ENCODE peak calls at places on chromosome X, in nine cellular contexts. A is cardiac muscle cell, G is GM13977, C is HCT116, V is ascending aorta, O is GM13976, E is IMR-90, M is colonic mucosa, J is cardiac fibroblast. T is an unnamed sample.

GRCh38 chrX:139738581-139738980 is 30.6 kb upstream of the MCF2 start:
- DNase-seq in A (no peak), G (no peak), C (no peak), V (no peak), O (no peak), E (peak), M (no peak), J (no peak), T (no peak)

GRCh38 chrX:44747317-44747716 is 96.5 kb upstream of the DUSP21 start:
- DNase-seq in A (no peak), G (no peak), C (no peak), V (no peak), O (no peak), E (no peak), M (no peak), J (no peak), T (no peak)

GRCh38 chrX:24423960-24424359 is 41.1 kb upstream of the PDK3 start:
- DNase-seq in A (no peak), G (no peak), C (no peak), V (no peak), O (no peak), E (no peak), M (no peak), J (peak), T (no peak)

GRCh38 chrX:74325130-74326059 is 21.4 kb downstream of the ZCCHC13 start:
- DNase-seq in A (no peak), G (no peak), C (no peak), V (no peak), O (no peak), E (no peak), M (no peak), J (no peak), T (no peak)

GRCh38 chrX:73977542-73978169 is 326.3 kb upstream of the ZCCHC13 start:
- DNase-seq in A (no peak), G (peak), C (no peak), V (no peak), O (peak), E (no peak), M (no peak), J (no peak), T (no peak)

GRCh38 chrX:153968754-153969124 is 2.9 kb downstream of the HCFC1 start:
- DNase-seq in A (peak), G (no peak), C (no peak), V (no peak), O (no peak), E (no peak), M (no peak), J (no peak), T (no peak)

GRCh38 chrX:132270699-132271098 is 51.5 kb upstream of the RAP2C start:
- DNase-seq in A (no peak), G (no peak), C (no peak), V (peak), O (no peak), E (peak), M (no peak), J (peak), T (no peak)

GRCh38 chrX:144791298-144791697 is 456.0 kb upstream of the SPANXN1 start:
- DNase-seq in A (no peak), G (no peak), C (no peak), V (no peak), O (no peak), E (no peak), M (no peak), J (no peak), T (no peak)

GRCh38 chrX:39201305-39201990 is 400.2 kb downstream of the MID1IP1 start:
- DNase-seq in A (no peak), G (no peak), C (no peak), V (no peak), O (no peak), E (no peak), M (no peak), J (peak), T (no peak)

GRCh38 chrX:121333942-121334341 is 286.5 kb downstream of the GLUD2 start:
- DNase-seq in A (peak), G (no peak), C (no peak), V (no peak), O (peak), E (no peak), M (no peak), J (no peak), T (no peak)
- TF ChIP-seq CTCF in A (no peak), G (peak), C (no peak), V (no peak), O (peak), E (no peak), M (no peak), J (no peak), T (no peak)

DNA sequence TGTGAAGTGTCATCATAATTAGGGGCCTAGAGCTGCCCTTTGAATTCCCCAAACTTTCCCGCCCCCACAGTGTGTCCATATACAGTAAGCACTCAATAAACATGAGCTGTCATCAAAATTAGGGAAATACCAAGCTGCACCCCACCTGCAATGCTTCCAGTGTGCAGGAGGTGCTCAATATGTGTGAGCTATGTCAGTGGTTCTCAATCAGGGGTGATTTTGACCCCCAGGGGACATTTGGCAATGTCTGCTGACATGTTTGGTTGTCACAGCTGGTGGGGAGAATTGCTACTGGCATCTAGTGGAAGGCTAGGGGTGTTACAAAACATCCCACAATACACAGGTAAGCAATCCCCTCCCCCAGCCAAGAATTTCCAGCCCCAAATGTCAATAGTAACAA is 750 bp downstream of the CFP start:
- DNase-seq in A (no peak), G (no peak), C (no peak), V (no peak), O (no peak), E (no peak), M (no peak), J (no peak), T (no peak)
- TF ChIP-seq CTCF in A (peak), G (peak), C (peak), V (no peak), O (peak), E (no peak), M (no peak), J (no peak), T (no peak)

GRCh38 chrX:31421441-31421840 is 349.6 kb upstream of the FTHL17 start:
- DNase-seq in A (no peak), G (no peak), C (no peak), V (no peak), O (no peak), E (no peak), M (no peak), J (peak), T (no peak)

GRCh38 chrX:31420302-31420701 is 348.5 kb upstream of the FTHL17 start:
- DNase-seq in A (no peak), G (no peak), C (no peak), V (no peak), O (no peak), E (no peak), M (no peak), J (no peak), T (no peak)

GRCh38 chrX:31420711-31421151 is 348.9 kb upstream of the FTHL17 start:
- DNase-seq in A (no peak), G (no peak), C (no peak), V (no peak), O (no peak), E (peak), M (no peak), J (peak), T (no peak)

GRCh38 chrX:31423575-31424284 is 351.9 kb upstream of the FTHL17 start:
- DNase-seq in A (peak), G (peak), C (no peak), V (no peak), O (no peak), E (peak), M (peak), J (peak), T (no peak)
- TF ChIP-seq CTCF in A (peak), G (peak), C (no peak), V (no peak), O (no peak), E (peak), M (no peak), J (peak), T (peak)

GRCh38 chrX:41558531-41558930 is 111.4 kb downstream of the NYX start:
- DNase-seq in A (peak), G (peak), C (no peak), V (no peak), O (peak), E (peak), M (no peak), J (peak), T (no peak)
- TF ChIP-seq CTCF in A (peak), G (peak), C (peak), V (peak), O (peak), E (peak), M (no peak), J (peak), T (peak)

GRCh38 chrX:150451953-150452352 is 88.8 kb downstream of the MAMLD1 start:
- DNase-seq in A (no peak), G (no peak), C (no peak), V (no peak), O (no peak), E (no peak), M (no peak), J (no peak), T (no peak)

GRCh38 chrX:150446995-150447394 is 83.9 kb downstream of the MAMLD1 start:
- DNase-seq in A (no peak), G (no peak), C (no peak), V (no peak), O (no peak), E (peak), M (no peak), J (peak), T (no peak)

GRCh38 chrX:150450519-150451177 is 87.5 kb downstream of the MAMLD1 start:
- DNase-seq in A (no peak), G (no peak), C (no peak), V (no peak), O (no peak), E (no peak), M (no peak), J (no peak), T (no peak)

GRCh38 chrX:150446151-150446550 is 83.0 kb downstream of the MAMLD1 start:
- DNase-seq in A (no peak), G (no peak), C (no peak), V (no peak), O (no peak), E (no peak), M (no peak), J (no peak), T (no peak)

DNA sequence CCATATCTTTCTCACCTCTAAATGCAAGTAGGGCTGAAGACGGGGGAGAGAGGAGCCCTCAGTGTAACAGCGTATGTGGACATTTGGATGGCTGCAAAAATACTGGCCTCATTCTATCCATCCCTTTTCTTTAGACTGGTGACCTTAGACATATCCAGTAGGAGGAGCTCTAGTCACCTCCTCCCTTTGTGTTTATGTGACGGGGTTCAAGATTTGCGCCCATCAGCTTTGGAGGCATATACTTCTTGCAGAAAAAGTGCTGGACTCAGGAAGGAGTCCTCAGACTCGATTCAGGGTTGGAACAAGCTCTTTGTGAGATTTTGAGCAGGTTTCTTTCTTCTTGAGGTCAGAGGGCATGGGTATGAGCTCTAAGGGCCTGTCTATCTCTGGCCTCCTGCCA is 86.2 kb downstream of the MAMLD1 start:
- DNase-seq in A (no peak), G (no peak), C (no peak), V (no peak), O (no peak), E (no peak), M (no peak), J (no peak), T (no peak)
- TF ChIP-seq CTCF in A (peak), G (peak), C (peak), V (no peak), O (peak), E (no peak), M (no peak), J (no peak), T (no peak)

DNA sequence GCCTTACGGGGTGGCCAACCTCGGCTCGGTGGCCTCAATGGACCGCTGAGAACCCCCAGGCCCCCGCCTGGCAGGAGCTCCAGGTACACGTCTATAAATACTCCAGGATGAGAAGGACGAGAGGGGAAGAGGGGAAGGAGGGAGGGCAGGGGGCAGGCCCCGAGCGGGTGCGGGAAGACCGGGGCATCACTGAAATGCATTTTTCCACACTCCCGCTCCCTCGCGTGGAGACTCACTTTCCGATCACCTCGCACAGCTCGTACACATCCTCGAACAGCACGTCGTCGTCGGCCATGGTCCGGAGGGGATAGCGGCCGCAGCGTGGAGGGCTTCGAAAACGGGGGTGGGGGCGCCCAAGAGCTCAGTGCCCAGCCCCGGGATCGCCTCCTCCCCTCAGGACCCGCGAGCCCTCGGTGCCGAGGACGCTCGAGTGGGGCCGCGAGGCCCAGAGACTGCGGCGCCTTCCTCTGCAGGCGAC is 621 bp downstream of the CASK start:
- DNase-seq in A (peak), G (no peak), C (no peak), V (peak), O (peak), E (no peak), M (peak), J (peak), T (no peak)
- TF ChIP-seq CTCF in A (peak), G (peak), C (no peak), V (no peak), O (no peak), E (no peak), M (no peak), J (no peak), T (peak)

T was measured in AG04449.